ENCODE peak calls at places on chromosome 20, in eight cellular contexts. D is esophagus squamous epithelium, V is choroid plexus epithelial cell, O is A673, Q is K562, G is lower lobe of right lung, H is IMR-90, T is tibial artery. K is an unnamed sample.

GRCh38 chr20:1718604-1719384 is 61.2 kb upstream of the SIRPG start:
- DNase-seq in H (peak; percentile 46), D (no peak), V (peak; percentile 14), O (peak; percentile 34), T (peak; percentile 59), Q (no peak), G (no peak), K (no peak)

GRCh38 chr20:32427996-32428395 is 69.9 kb downstream of the ASXL1 start:
- DNase-seq in D (no peak), Q (no peak), G (no peak), V (no peak), H (no peak), T (no peak), O (no peak), K (no peak)

GRCh38 chr20:63065911-63066310 is 59.1 kb upstream of the BHLHE23 start:
- DNase-seq in T (no peak), D (no peak), H (no peak), V (no peak), Q (no peak), G (peak; percentile 21), O (no peak), K (peak; percentile 7)

GRCh38 chr20:24647713-24648112 is 178.3 kb downstream of the SYNDIG1 start:
- DNase-seq in D (no peak), Q (no peak), G (no peak), V (no peak), H (no peak), O (no peak), T (no peak), K (no peak)

GRCh38 chr20:43187476-43188233 is 2.1 kb downstream of the PTPRT start:
- DNase-seq in O (peak; percentile 72), T (peak; percentile 61), G (peak; percentile 73), D (no peak), V (peak; percentile 76), H (peak; percentile 44), Q (peak; percentile 79), K (peak; percentile 68)

GRCh38 chr20:41329435-41330342 is 10.9 kb upstream of the LPIN3 start:
- DNase-seq in Q (no peak), D (no peak), H (peak; percentile 99), G (peak; percentile 71), V (peak; percentile 95), T (peak; percentile 92), O (peak; percentile 73), K (no peak)

GRCh38 chr20:17616480-17617211 is 46.8 kb downstream of the DSTN start:
- DNase-seq in Q (no peak), D (no peak), O (no peak), V (no peak), H (no peak), T (peak; percentile 23), G (peak; percentile 41), K (no peak)

GRCh38 chr20:22717466-22717865 is 133.1 kb upstream of the FOXA2 start:
- DNase-seq in D (no peak), H (no peak), Q (peak; percentile 9), V (peak; percentile 44), T (no peak), O (no peak), G (no peak), K (no peak)

GRCh38 chr20:2167122-2167521 is 65.5 kb downstream of the STK35 start:
- DNase-seq in O (no peak), H (no peak), T (no peak), V (no peak), D (no peak), Q (no peak), G (no peak), K (no peak)

GRCh38 chr20:8216375-8217200 is 84.5 kb downstream of the PLCB1 start:
- DNase-seq in H (no peak), V (no peak), G (no peak), O (no peak), T (no peak), Q (no peak), D (no peak), K (no peak)

GRCh38 chr20:48789185-48789668 is 38.6 kb downstream of the PREX1 start:
- DNase-seq in H (no peak), O (no peak), T (no peak), V (no peak), G (no peak), Q (no peak), D (no peak), K (no peak)

GRCh38 chr20:15091417-15092017 is 754.1 kb upstream of the FLRT3 start:
- DNase-seq in T (no peak), G (no peak), D (no peak), O (no peak), Q (no peak), H (no peak), V (no peak), K (no peak)

GRCh38 chr20:22773326-22773725 is 189.0 kb upstream of the FOXA2 start:
- DNase-seq in T (no peak), V (no peak), H (no peak), G (no peak), D (no peak), O (no peak), Q (no peak), K (no peak)

GRCh38 chr20:32563311-32564272 is 21.5 kb downstream of the NOL4L start:
- DNase-seq in O (no peak), T (no peak), V (no peak), D (no peak), H (no peak), Q (no peak), G (no peak), K (no peak)

GRCh38 chr20:3174442-3175263 is 1.3 kb upstream of the LZTS3 start:
- DNase-seq in Q (no peak), D (no peak), H (peak; percentile 11), O (peak; percentile 65), V (peak; percentile 46), T (no peak), G (no peak), K (peak; percentile 45)

GRCh38 chr20:13858496-13859270 is 73.9 kb downstream of the NDUFAF5 start:
- DNase-seq in H (no peak), O (no peak), Q (no peak), D (no peak), G (no peak), V (no peak), T (no peak), K (no peak)

GRCh38 chr20:3461191-3461874 is 9.5 kb upstream of the ATRN start:
- DNase-seq in Q (no peak), T (no peak), O (peak; percentile 99), H (peak; percentile 49), V (peak; percentile 55), G (no peak), D (no peak), K (no peak)

GRCh38 chr20:63177134-63177784 is 38.7 kb downstream of the YTHDF1 start:
- DNase-seq in V (no peak), O (peak; percentile 42), T (no peak), Q (no peak), H (no peak), G (no peak), D (no peak), K (no peak)

GRCh38 chr20:19726126-19726525 is 31.9 kb upstream of the RIN2 start:
- DNase-seq in H (peak; percentile 34), Q (no peak), T (no peak), D (no peak), V (peak; percentile 10), G (no peak), O (no peak), K (no peak)

GRCh38 chr20:49989234-49990065 is 6.7 kb downstream of the SNAI1 start:
- DNase-seq in D (no peak), O (peak; percentile 75), H (peak; percentile 87), V (peak; percentile 78), T (peak; percentile 75), G (peak; percentile 57), Q (peak; percentile 28), K (no peak)

GRCh38 chr20:2734899-2735298 is 42.3 kb downstream of the EBF4 start:
- DNase-seq in O (no peak), T (no peak), H (no peak), Q (no peak), V (no peak), D (no peak), G (no peak), K (no peak)

GRCh38 chr20:64140421-64140820 is 23.8 kb upstream of the MYT1 start:
- DNase-seq in D (no peak), T (no peak), O (no peak), V (no peak), Q (no peak), H (no peak), G (peak; percentile 18), K (no peak)

GRCh38 chr20:47235111-47235510 is 121.4 kb downstream of the ZMYND8 start:
- DNase-seq in O (no peak), G (no peak), V (no peak), Q (no peak), D (no peak), H (no peak), T (no peak), K (no peak)

GRCh38 chr20:54681869-54682268 is 206.5 kb downstream of the DOK5 start:
- DNase-seq in O (no peak), D (no peak), V (no peak), Q (no peak), T (no peak), H (no peak), G (no peak), K (no peak)

GRCh38 chr20:41900292-41900691 is 282.1 kb upstream of the CHD6 start:
- DNase-seq in G (no peak), H (no peak), T (no peak), Q (no peak), O (no peak), D (no peak), V (no peak), K (no peak)

GRCh38 chr20:22243063-22243462 is 341.3 kb downstream of the FOXA2 start:
- DNase-seq in D (no peak), V (no peak), O (no peak), G (no peak), H (no peak), T (no peak), Q (no peak), K (no peak)

GRCh38 chr20:1423625-1424106 is 30.8 kb upstream of the FKBP1A start:
- DNase-seq in O (peak; percentile 93), Q (peak; percentile 41), V (peak; percentile 90), H (peak; percentile 69), G (peak; percentile 53), D (no peak), T (no peak), K (peak; percentile 42)

GRCh38 chr20:57869951-57870315 is 160.1 kb upstream of the PMEPA1 start:
- DNase-seq in T (no peak), G (no peak), H (no peak), Q (no peak), O (no peak), V (no peak), D (no peak), K (no peak)
- H3K4me3 ChIP-seq in T (no peak overlapping the region), G (no peak overlapping the region), H (no peak overlapping the region), Q (no peak overlapping the region), O (no peak overlapping the region), V (no peak overlapping the region), D (no peak overlapping the region), K (no peak overlapping the region)

GRCh38 chr20:58886546-58886945 is 34.0 kb downstream of the GNAS start:
- DNase-seq in G (no peak), O (no peak), Q (no peak), H (no peak), V (no peak), T (no peak), D (no peak), K (no peak)
- H3K4me3 ChIP-seq in G (no peak overlapping the region), O (no peak overlapping the region), Q (no peak overlapping the region), H (no peak overlapping the region), V (no peak overlapping the region), T (no peak overlapping the region), D (no peak overlapping the region), K (no peak overlapping the region)

GRCh38 chr20:61753987-61754956 is 311.4 kb downstream of the TAF4 start:
- DNase-seq in Q (no peak), G (peak; percentile 26), D (no peak), T (no peak), V (no peak), O (no peak), H (no peak), K (no peak)
- H3K4me3 ChIP-seq in Q (no peak overlapping the region), G (no peak overlapping the region), D (no peak overlapping the region), T (no peak overlapping the region), V (no peak overlapping the region), O (no peak overlapping the region), H (no peak overlapping the region), K (no peak overlapping the region)

GRCh38 chr20:33862709-33863403 is 51.7 kb downstream of the CHMP4B start:
- DNase-seq in G (peak; percentile 67), T (peak; percentile 31), Q (peak; percentile 86), V (peak; percentile 81), H (peak; percentile 78), O (peak; percentile 78), D (no peak), K (peak; percentile 87)
- H3K4me3 ChIP-seq in G (peak overlapping the region; percentile 3), T (no peak overlapping the region), Q (peak overlapping the region; percentile 23), V (peak overlapping the region; percentile 40), H (no peak overlapping the region), O (peak overlapping the region; percentile 38), D (no peak overlapping the region), K (peak overlapping the region; percentile 41)

K was measured in BE2C.